ENCODE peak calls at places on chromosomes 4 and X, in four cellular contexts. U, C, J and D are unnamed samples.

GRCh38 chr4:3836802-3837601 is 70.8 kb downstream of the ADRA2C start:
- DNase-seq in U (no peak), J (peak; percentile 26), C (no peak), D (no peak)

GRCh38 chr4:54005475-54005874 is 58.9 kb downstream of the CHIC2 start:
- DNase-seq in J (no peak), C (no peak), U (no peak), D (no peak)

GRCh38 chr4:57154191-57154590 is 44.0 kb upstream of the IGFBP7 start:
- DNase-seq in U (no peak), J (no peak), C (no peak), D (no peak)

GRCh38 chrX:119672252-119672825 is 20.6 kb downstream of the SEPTIN6 start:
- DNase-seq in C (peak; percentile 17), J (no peak), U (no peak), D (peak; percentile 50)

GRCh38 chr4:80365928-80366327 is 30.4 kb downstream of the CFAP299 start:
- DNase-seq in J (peak; percentile 64), U (peak; percentile 31), C (peak; percentile 91), D (peak; percentile 67)

GRCh38 chr4:5747746-5748365 is 36.9 kb downstream of the EVC start:
- DNase-seq in J (no peak), U (no peak), C (no peak), D (peak; percentile 0)

GRCh38 chrX:23327104-23327503 is 7.5 kb upstream of the PTCHD1 start:
- DNase-seq in U (no peak), C (no peak), J (no peak), D (no peak)

GRCh38 chr4:52983563-52984303 is 121.6 kb downstream of the RASL11B start:
- DNase-seq in U (no peak), C (peak; percentile 81), J (peak; percentile 27), D (peak; percentile 65)

GRCh38 chrX:120697053-120697452 is 67.2 kb upstream of the C1GALT1C1 start:
- DNase-seq in U (no peak), J (peak; percentile 75), C (no peak), D (no peak)

GRCh38 chr4:80370635-80371034 is 35.1 kb downstream of the CFAP299 start:
- DNase-seq in C (no peak), J (no peak), U (no peak), D (no peak)

GRCh38 chrX:45771560-45772340 is 571.1 kb upstream of the DIPK2B start:
- DNase-seq in C (no peak), J (peak; percentile 70), U (no peak), D (no peak)

GRCh38 chr4:180913750-180914149 is 1329.5 kb upstream of the TENM3 start:
- DNase-seq in J (no peak), U (no peak), C (no peak), D (no peak)

GRCh38 chrX:46759645-46759974 is 692 bp upstream of the SLC9A7 start:
- DNase-seq in C (no peak), J (no peak), U (no peak), D (no peak)